ENCODE peak calls at places on chromosomes 3 and 15, in nine cellular contexts. One of them, this sample, is unnamed.

GRCh38 chr3:25962255-25962654 is 172.4 kb downstream of the OXSM start:
- DNase-seq in dorsolateral prefrontal cortex: no peak
- DNase-seq in effector memory CD8-positive, alpha-beta T cell: no peak
- DNase-seq in neuronal stem cell: no peak
- DNase-seq in HFFc6: no peak
- DNase-seq in ecto neural progenitor cell: no peak
- DNase-seq in iPS-NIHi11: peak
- DNase-seq in NCI-H1105 treated with DMSO at 0.1 percent for 48 hours: peak
- DNase-seq in germinal center: no peak
- DNase-seq in this sample: no peak

GRCh38 chr15:91578511-91578910 is 275.0 kb upstream of the SLCO3A1 start:
- DNase-seq in dorsolateral prefrontal cortex: no peak
- DNase-seq in effector memory CD8-positive, alpha-beta T cell: no peak
- DNase-seq in ecto neural progenitor cell: no peak
- DNase-seq in HFFc6: no peak
- DNase-seq in neuronal stem cell: no peak
- DNase-seq in iPS-NIHi11: no peak
- DNase-seq in germinal center: no peak
- DNase-seq in NCI-H1105 treated with DMSO at 0.1 percent for 48 hours: no peak
- DNase-seq in this sample: no peak

GRCh38 chr3:125214738-125215137 is 2.2 kb upstream of the SLC12A8 start:
- DNase-seq in dorsolateral prefrontal cortex: no peak
- DNase-seq in effector memory CD8-positive, alpha-beta T cell: no peak
- DNase-seq in ecto neural progenitor cell: no peak
- DNase-seq in iPS-NIHi11: no peak
- DNase-seq in neuronal stem cell: no peak
- DNase-seq in NCI-H1105 treated with DMSO at 0.1 percent for 48 hours: no peak
- DNase-seq in germinal center: no peak
- DNase-seq in HFFc6: peak
- DNase-seq in this sample: peak

GRCh38 chr3:23650371-23651140 is 155.2 kb upstream of the UBE2E1 start:
- DNase-seq in ecto neural progenitor cell: no peak
- DNase-seq in dorsolateral prefrontal cortex: no peak
- DNase-seq in iPS-NIHi11: no peak
- DNase-seq in germinal center: no peak
- DNase-seq in HFFc6: peak
- DNase-seq in effector memory CD8-positive, alpha-beta T cell: no peak
- DNase-seq in neuronal stem cell: no peak
- DNase-seq in NCI-H1105 treated with DMSO at 0.1 percent for 48 hours: no peak
- DNase-seq in this sample: no peak

GRCh38 chr15:37767841-37768455 is 166.5 kb upstream of the TMCO5A start:
- DNase-seq in HFFc6: no peak
- DNase-seq in germinal center: no peak
- DNase-seq in iPS-NIHi11: no peak
- DNase-seq in ecto neural progenitor cell: no peak
- DNase-seq in NCI-H1105 treated with DMSO at 0.1 percent for 48 hours: no peak
- DNase-seq in neuronal stem cell: no peak
- DNase-seq in dorsolateral prefrontal cortex: no peak
- DNase-seq in effector memory CD8-positive, alpha-beta T cell: no peak
- DNase-seq in this sample: no peak

GRCh38 chr3:123120546-123120945 is 53.7 kb downstream of the PDIA5 start:
- DNase-seq in NCI-H1105 treated with DMSO at 0.1 percent for 48 hours: no peak
- DNase-seq in HFFc6: no peak
- DNase-seq in iPS-NIHi11: no peak
- DNase-seq in germinal center: no peak
- DNase-seq in effector memory CD8-positive, alpha-beta T cell: no peak
- DNase-seq in dorsolateral prefrontal cortex: no peak
- DNase-seq in neuronal stem cell: no peak
- DNase-seq in ecto neural progenitor cell: no peak
- DNase-seq in this sample: no peak

GRCh38 chr3:29186131-29186599 is 94.7 kb upstream of the RBMS3 start:
- DNase-seq in HFFc6: peak
- DNase-seq in NCI-H1105 treated with DMSO at 0.1 percent for 48 hours: no peak
- DNase-seq in neuronal stem cell: no peak
- DNase-seq in germinal center: no peak
- DNase-seq in dorsolateral prefrontal cortex: no peak
- DNase-seq in iPS-NIHi11: no peak
- DNase-seq in ecto neural progenitor cell: no peak
- DNase-seq in effector memory CD8-positive, alpha-beta T cell: no peak
- DNase-seq in this sample: no peak

GRCh38 chr3:177179281-177180067 is 17.8 kb downstream of the TBL1XR1 start:
- DNase-seq in dorsolateral prefrontal cortex: no peak
- DNase-seq in HFFc6: no peak
- DNase-seq in effector memory CD8-positive, alpha-beta T cell: no peak
- DNase-seq in neuronal stem cell: no peak
- DNase-seq in germinal center: no peak
- DNase-seq in NCI-H1105 treated with DMSO at 0.1 percent for 48 hours: no peak
- DNase-seq in ecto neural progenitor cell: no peak
- DNase-seq in iPS-NIHi11: no peak
- DNase-seq in this sample: no peak

GRCh38 chr15:89904519-89904918 is 8.2 kb downstream of the ARPIN start:
- DNase-seq in iPS-NIHi11: no peak
- DNase-seq in dorsolateral prefrontal cortex: no peak
- DNase-seq in germinal center: no peak
- DNase-seq in effector memory CD8-positive, alpha-beta T cell: no peak
- DNase-seq in HFFc6: no peak
- DNase-seq in ecto neural progenitor cell: no peak
- DNase-seq in NCI-H1105 treated with DMSO at 0.1 percent for 48 hours: no peak
- DNase-seq in neuronal stem cell: no peak
- DNase-seq in this sample: no peak

GRCh38 chr3:126646662-126647061 is 8.3 kb downstream of the TXNRD3 start:
- DNase-seq in ecto neural progenitor cell: no peak
- DNase-seq in HFFc6: no peak
- DNase-seq in dorsolateral prefrontal cortex: no peak
- DNase-seq in NCI-H1105 treated with DMSO at 0.1 percent for 48 hours: no peak
- DNase-seq in neuronal stem cell: no peak
- DNase-seq in effector memory CD8-positive, alpha-beta T cell: no peak
- DNase-seq in germinal center: no peak
- DNase-seq in iPS-NIHi11: no peak
- DNase-seq in this sample: no peak

GRCh38 chr3:152943645-152944044 is 108.7 kb downstream of the P2RY1 start:
- DNase-seq in ecto neural progenitor cell: no peak
- DNase-seq in HFFc6: no peak
- DNase-seq in iPS-NIHi11: no peak
- DNase-seq in dorsolateral prefrontal cortex: no peak
- DNase-seq in germinal center: no peak
- DNase-seq in neuronal stem cell: no peak
- DNase-seq in effector memory CD8-positive, alpha-beta T cell: no peak
- DNase-seq in NCI-H1105 treated with DMSO at 0.1 percent for 48 hours: no peak
- DNase-seq in this sample: no peak

GRCh38 chr3:187616307-187616939 is 53.8 kb downstream of the SST start:
- DNase-seq in germinal center: peak
- DNase-seq in ecto neural progenitor cell: peak
- DNase-seq in neuronal stem cell: peak
- DNase-seq in HFFc6: peak
- DNase-seq in effector memory CD8-positive, alpha-beta T cell: peak
- DNase-seq in iPS-NIHi11: peak
- DNase-seq in NCI-H1105 treated with DMSO at 0.1 percent for 48 hours: peak
- DNase-seq in dorsolateral prefrontal cortex: peak
- DNase-seq in this sample: peak

GRCh38 chr3:52036222-52036694 is 20.1 kb downstream of the DUSP7 start:
- DNase-seq in NCI-H1105 treated with DMSO at 0.1 percent for 48 hours: no peak
- DNase-seq in ecto neural progenitor cell: no peak
- DNase-seq in dorsolateral prefrontal cortex: no peak
- DNase-seq in iPS-NIHi11: no peak
- DNase-seq in neuronal stem cell: no peak
- DNase-seq in effector memory CD8-positive, alpha-beta T cell: no peak
- DNase-seq in germinal center: no peak
- DNase-seq in HFFc6: no peak
- DNase-seq in this sample: no peak

GRCh38 chr3:100089802-100090668 is 24.3 kb downstream of the FILIP1L start:
- DNase-seq in germinal center: no peak
- DNase-seq in effector memory CD8-positive, alpha-beta T cell: no peak
- DNase-seq in dorsolateral prefrontal cortex: no peak
- DNase-seq in ecto neural progenitor cell: no peak
- DNase-seq in HFFc6: peak
- DNase-seq in NCI-H1105 treated with DMSO at 0.1 percent for 48 hours: no peak
- DNase-seq in neuronal stem cell: no peak
- DNase-seq in iPS-NIHi11: peak
- DNase-seq in this sample: no peak

GRCh38 chr3:40713306-40713705 is 188.5 kb downstream of the ZNF621 start:
- DNase-seq in effector memory CD8-positive, alpha-beta T cell: no peak
- DNase-seq in germinal center: no peak
- DNase-seq in neuronal stem cell: no peak
- DNase-seq in iPS-NIHi11: no peak
- DNase-seq in ecto neural progenitor cell: no peak
- DNase-seq in dorsolateral prefrontal cortex: peak
- DNase-seq in NCI-H1105 treated with DMSO at 0.1 percent for 48 hours: no peak
- DNase-seq in HFFc6: no peak
- DNase-seq in this sample: no peak

GRCh38 chr3:85337895-85338294 is 379.1 kb downstream of the CADM2 start:
- DNase-seq in NCI-H1105 treated with DMSO at 0.1 percent for 48 hours: no peak
- DNase-seq in ecto neural progenitor cell: no peak
- DNase-seq in effector memory CD8-positive, alpha-beta T cell: no peak
- DNase-seq in HFFc6: no peak
- DNase-seq in iPS-NIHi11: no peak
- DNase-seq in neuronal stem cell: no peak
- DNase-seq in dorsolateral prefrontal cortex: no peak
- DNase-seq in germinal center: no peak
- DNase-seq in this sample: no peak